ENCODE peak calls at places on chromosomes 7 and 10, in four cellular contexts. G, F, C and Z are unnamed samples.

GRCh38 chr7:68314208-68314607 is 1284.1 kb upstream of the AUTS2 start:
- DNase-seq in G (no peak), F (no peak), C (no peak), Z (no peak)

GRCh38 chr7:131454538-131454937 is 101.9 kb downstream of the PODXL start:
- DNase-seq in G (no peak), F (no peak), C (no peak), Z (peak; percentile 42)

GRCh38 chr7:70539622-70540021 is 592.3 kb upstream of the GALNT17 start:
- DNase-seq in G (no peak), F (no peak), C (no peak), Z (no peak)

GRCh38 chr10:33235271-33235884 is 99.1 kb downstream of the NRP1 start:
- DNase-seq in G (no peak), F (no peak), C (no peak), Z (no peak)

GRCh38 chr10:63260103-63260859 is 127.2 kb downstream of the NRBF2 start:
- DNase-seq in G (no peak), F (no peak), C (no peak), Z (peak; percentile 42)

GRCh38 chr7:112225006-112225405 is 18.5 kb downstream of the ZNF277 start:
- DNase-seq in G (no peak), F (no peak), C (no peak), Z (no peak)

GRCh38 chr7:94649313-94649924 is 6.5 kb downstream of the SGCE start:
- DNase-seq in G (no peak), F (no peak), C (no peak), Z (no peak)

GRCh38 chr10:31947144-31947926 is 18.7 kb upstream of the ARHGAP12 start:
- DNase-seq in G (no peak), F (no peak), C (no peak), Z (no peak)

GRCh38 chr10:58998924-58999713 is 177.3 kb upstream of the PHYHIPL start:
- DNase-seq in G (no peak), F (no peak), C (no peak), Z (no peak)

GRCh38 chr7:41574377-41574776 is 128.5 kb downstream of the INHBA start:
- DNase-seq in G (no peak), F (no peak), C (no peak), Z (no peak)

GRCh38 chr7:80499350-80499955 is 12.4 kb downstream of the GNAT3 start:
- DNase-seq in G (no peak), F (no peak), C (peak; percentile 18), Z (no peak)

GRCh38 chr10:95333997-95334792 is 43.4 kb upstream of the PDLIM1 start:
- DNase-seq in G (peak; percentile 57), F (no peak), C (no peak), Z (no peak)

GRCh38 chr10:4453276-4453675 is 372.7 kb upstream of the AKR1E2 start:
- DNase-seq in G (no peak), F (no peak), C (peak; percentile 24), Z (no peak)

GRCh38 chr7:105677803-105678583 is 96.7 kb upstream of the EFCAB10 start:
- DNase-seq in G (peak; percentile 68), F (no peak), C (peak; percentile 48), Z (peak; percentile 41)

GRCh38 chr7:139598642-139599041 is 75.2 kb downstream of the CLEC2L start:
- DNase-seq in G (no peak), F (no peak), C (no peak), Z (no peak)

GRCh38 chr7:120233338-120233737 is 39.6 kb upstream of the KCND2 start:
- DNase-seq in G (no peak), F (no peak), C (no peak), Z (no peak)

GRCh38 chr7:139105037-139105382 is 4.5 kb downstream of the ZC3HAV1 start:
- DNase-seq in G (no peak), F (no peak), C (no peak), Z (no peak)

GRCh38 chr7:143419880-143420279 is 11.2 kb upstream of the EPHA1 start:
- DNase-seq in G (peak; percentile 56), F (no peak), C (peak; percentile 32), Z (no peak)

GRCh38 chr7:147298611-147299043 is 1182.0 kb downstream of the CNTNAP2 start:
- DNase-seq in G (no peak), F (peak; percentile 64), C (no peak), Z (no peak)

GRCh38 chr10:88157981-88158465 is 294.6 kb downstream of the PTEN start:
- DNase-seq in G (no peak), F (no peak), C (no peak), Z (no peak)

GRCh38 chr7:87190806-87191205 is 28.7 kb downstream of the TMEM243 start:
- DNase-seq in G (no peak), F (no peak), C (no peak), Z (no peak)

GRCh38 chr7:83072576-83073517 is 89.8 kb downstream of the PCLO start:
- DNase-seq in G (no peak), F (no peak), C (peak; percentile 12), Z (no peak)

GRCh38 chr10:37643187-37643586 is 214.2 kb downstream of the ZNF248 start:
- DNase-seq in G (no peak), F (no peak), C (no peak), Z (no peak)

GRCh38 chr7:57204411-57204811 is 72.2 kb upstream of the ZNF479 start:
- DNase-seq in G (no peak), F (no peak), C (no peak), Z (no peak)

GRCh38 chr10:81040947-81041346 is 503.2 kb downstream of the SH2D4B start:
- DNase-seq in G (no peak), F (no peak), C (no peak), Z (no peak)

GRCh38 chr10:78470267-78471103 is 436.8 kb downstream of the RPS24 start:
- DNase-seq in G (no peak), F (no peak), C (no peak), Z (no peak)

GRCh38 chr7:24409429-24410024 is 125.5 kb downstream of the NPY start:
- DNase-seq in G (no peak), F (no peak), C (no peak), Z (no peak)

GRCh38 chr7:130960208-130960988 is 226.4 kb upstream of the KLF14 start:
- DNase-seq in G (no peak), F (peak; percentile 68), C (no peak), Z (peak; percentile 86)

GRCh38 chr7:106772655-106773108 is 92.4 kb upstream of the PIK3CG start:
- DNase-seq in G (no peak), F (no peak), C (no peak), Z (no peak)

GRCh38 chr10:80535671-80536360 is 1.9 kb upstream of the SH2D4B start:
- DNase-seq in G (peak; percentile 85), F (no peak), C (no peak), Z (peak; percentile 87)

GRCh38 chr10:86188326-86188725 is 178.3 kb downstream of the GRID1 start:
- DNase-seq in G (no peak), F (no peak), C (no peak), Z (no peak)

GRCh38 chr10:47348661-47349470 is 703 bp downstream of the RBP3 start:
- DNase-seq in G (no peak), F (no peak), C (no peak), Z (no peak)

GRCh38 chr7:18655969-18656761 is 160.6 kb downstream of the HDAC9 start:
- DNase-seq in G (no peak), F (no peak), C (no peak), Z (no peak)

GRCh38 chr7:28277364-28277763 is 96.8 kb upstream of the JAZF1 start:
- DNase-seq in G (no peak), F (no peak), C (no peak), Z (no peak)

GRCh38 chr10:82981137-82981723 is 1106.2 kb downstream of the NRG3 start:
- DNase-seq in G (no peak), F (no peak), C (no peak), Z (no peak)

GRCh38 chr7:149864751-149865150 is 9.0 kb upstream of the ATP6V0E2 start:
- DNase-seq in G (no peak), F (no peak), C (no peak), Z (no peak)

GRCh38 chr10:103843854-103844567 is 11.4 kb downstream of the SH3PXD2A start:
- DNase-seq in G (no peak), F (no peak), C (no peak), Z (no peak)

GRCh38 chr7:6315786-6316185 is 43.4 kb upstream of the CYTH3 start:
- DNase-seq in G (no peak), F (no peak), C (no peak), Z (no peak)

GRCh38 chr7:69091476-69091875 is 506.8 kb upstream of the AUTS2 start:
- DNase-seq in G (no peak), F (no peak), C (no peak), Z (no peak)

GRCh38 chr10:129207276-129207675 is 259.8 kb upstream of the MGMT start:
- DNase-seq in G (no peak), F (no peak), C (no peak), Z (no peak)

GRCh38 chr7:66211429-66211828 is 6.3 kb downstream of the TPST1 start:
- DNase-seq in G (no peak), F (no peak), C (no peak), Z (no peak)
- H3K27ac ChIP-seq in G (peak overlapping the region; percentile 21), F (no peak overlapping the region), C (no peak overlapping the region), Z (no peak overlapping the region)

GRCh38 chr7:100098913-100099312 is 2.3 kb downstream of the MCM7 start:
- DNase-seq in G (no peak), F (no peak), C (no peak), Z (no peak)
- H3K27ac ChIP-seq in G (no peak overlapping the region), F (peak overlapping the region; percentile 1), C (no peak overlapping the region), Z (no peak overlapping the region)

DNA sequence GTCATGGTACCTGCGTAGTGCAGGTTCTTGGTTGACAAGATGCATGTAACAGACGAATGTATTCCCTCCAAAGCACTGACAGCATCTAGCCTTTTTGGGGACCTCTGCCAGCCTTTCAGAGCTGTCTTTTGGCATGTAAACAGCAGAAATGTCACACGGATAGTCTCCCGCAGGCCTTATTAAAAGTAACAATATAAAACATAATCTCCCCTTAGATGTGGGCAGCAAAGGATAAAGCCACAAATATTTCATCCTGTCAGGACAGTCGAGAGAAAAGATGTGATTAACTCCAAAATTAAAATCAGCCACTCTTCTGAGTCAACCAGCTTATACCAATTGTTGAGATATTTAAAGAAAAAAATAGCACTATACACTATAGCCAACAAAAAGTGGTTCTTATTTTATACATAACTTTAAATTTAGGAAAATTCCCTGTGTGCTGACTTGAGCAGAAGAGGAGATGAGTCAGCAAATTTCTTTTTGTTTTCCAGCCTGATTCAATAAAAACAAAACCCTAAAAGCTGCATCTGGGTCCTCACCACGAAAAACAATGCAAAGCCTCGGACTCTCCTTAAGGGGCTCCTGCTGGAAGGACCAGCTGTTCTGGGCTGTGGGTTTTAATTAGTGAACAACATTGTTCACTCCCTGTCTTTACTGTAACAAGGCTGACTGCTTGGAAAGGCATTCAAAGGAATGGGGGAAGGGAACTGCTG is 240.3 kb downstream of the ADAM12 start:
- DNase-seq in G (no peak), F (no peak), C (no peak), Z (no peak)
- H3K27ac ChIP-seq in G (no peak overlapping the region), F (peak overlapping the region; percentile 54), C (no peak overlapping the region), Z (no peak overlapping the region)

DNA sequence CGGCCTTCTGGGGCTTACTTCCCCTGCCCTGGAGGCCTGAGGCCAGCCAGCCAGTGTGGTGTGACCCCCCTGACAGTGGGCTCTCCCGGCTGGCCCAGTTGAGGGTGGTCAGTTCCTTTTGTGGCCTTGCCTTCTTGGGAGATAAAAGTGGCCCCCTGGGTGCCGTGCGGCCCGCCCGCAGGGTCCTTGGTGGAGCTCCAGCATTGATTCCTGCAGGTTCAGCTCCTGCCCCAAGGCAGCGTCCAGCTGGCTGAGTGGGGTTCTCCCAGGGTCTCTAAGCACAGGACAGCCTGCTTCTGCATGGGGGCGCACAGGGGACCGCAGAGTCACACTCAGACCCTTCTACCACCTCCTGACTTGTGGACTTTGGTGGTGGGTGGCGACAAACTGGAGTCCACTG is 62.1 kb downstream of the CUX1 start:
- DNase-seq in G (no peak), F (no peak), C (no peak), Z (no peak)
- H3K27ac ChIP-seq in G (peak overlapping the region; percentile 88), F (no peak overlapping the region), C (no peak overlapping the region), Z (peak overlapping the region; percentile 100)